ENCODE peak calls at places on chromosomes 7 and 10, in five cellular contexts. S is Calu3, B is tibial nerve, P is endothelial cell, T is coronary artery. V is an unnamed sample.

GRCh38 chr10:123562387-123562786 is 103.8 kb upstream of the GPR26 start:
- DNase-seq in T (peak), B (no peak), S (no peak), P (no peak), V (no peak)

GRCh38 chr7:3195160-3195559 is 105.9 kb upstream of the SDK1 start:
- DNase-seq in B (no peak), T (no peak), S (no peak), P (no peak), V (no peak)

GRCh38 chr10:53075469-53075868 is 302.9 kb upstream of the MBL2 start:
- DNase-seq in B (no peak), S (no peak), P (no peak), T (no peak), V (no peak)

GRCh38 chr7:24381919-24382505 is 98.0 kb downstream of the NPY start:
- DNase-seq in B (no peak), S (no peak), P (no peak), T (no peak), V (no peak)

GRCh38 chr10:43691503-43691902 is 42.8 kb upstream of the ZNF32 start:
- DNase-seq in B (no peak), S (no peak), T (no peak), P (no peak), V (no peak)

GRCh38 chr10:98433881-98434732 is 12.6 kb downstream of the HPS1 start:
- DNase-seq in S (peak), T (no peak), B (no peak), P (no peak), V (no peak)

GRCh38 chr7:106952658-106953231 is 87.7 kb downstream of the PIK3CG start:
- DNase-seq in S (no peak), T (no peak), P (no peak), B (peak), V (no peak)

GRCh38 chr7:67791918-67792317 is 795.3 kb downstream of the TYW1 start:
- DNase-seq in P (no peak), T (no peak), B (no peak), S (no peak), V (no peak)

GRCh38 chr7:103106336-103107070 is 31.6 kb downstream of the ARMC10 start:
- DNase-seq in B (no peak), S (no peak), P (peak), T (no peak), V (peak)

GRCh38 chr7:130293521-130293920 is 560 bp downstream of the CPA4 start:
- DNase-seq in S (no peak), T (no peak), P (no peak), B (no peak), V (no peak)

GRCh38 chr10:77264107-77264506 is 373.5 kb downstream of the KCNMA1 start:
- DNase-seq in B (no peak), S (no peak), T (no peak), P (no peak), V (no peak)

DNA sequence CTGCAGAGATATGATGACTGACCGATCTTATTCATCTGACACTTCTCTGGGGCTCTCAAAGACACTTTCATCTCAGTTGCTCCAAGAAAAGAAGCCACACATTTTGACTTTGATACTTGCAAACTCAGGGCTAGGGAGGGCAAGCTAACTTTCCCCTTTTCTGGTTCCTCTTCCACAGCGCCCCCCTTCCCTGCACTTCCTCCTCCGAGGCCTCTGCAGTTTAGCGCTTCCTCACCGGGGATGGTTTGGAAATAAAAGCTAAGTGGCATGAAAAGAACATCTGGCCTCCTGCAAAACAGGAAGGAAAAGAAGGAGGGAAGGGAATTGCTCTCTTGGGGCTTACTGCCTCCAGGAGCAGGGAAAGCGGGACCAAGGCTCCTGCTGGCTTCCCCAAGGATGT is 42.4 kb downstream of the PRKCQ start:
- DNase-seq in P (no peak), B (peak), T (no peak), S (no peak), V (no peak)
- TF ChIP-seq CTCF in P (no peak), B (no peak), T (no peak), S (no peak), V (no peak)

DNA sequence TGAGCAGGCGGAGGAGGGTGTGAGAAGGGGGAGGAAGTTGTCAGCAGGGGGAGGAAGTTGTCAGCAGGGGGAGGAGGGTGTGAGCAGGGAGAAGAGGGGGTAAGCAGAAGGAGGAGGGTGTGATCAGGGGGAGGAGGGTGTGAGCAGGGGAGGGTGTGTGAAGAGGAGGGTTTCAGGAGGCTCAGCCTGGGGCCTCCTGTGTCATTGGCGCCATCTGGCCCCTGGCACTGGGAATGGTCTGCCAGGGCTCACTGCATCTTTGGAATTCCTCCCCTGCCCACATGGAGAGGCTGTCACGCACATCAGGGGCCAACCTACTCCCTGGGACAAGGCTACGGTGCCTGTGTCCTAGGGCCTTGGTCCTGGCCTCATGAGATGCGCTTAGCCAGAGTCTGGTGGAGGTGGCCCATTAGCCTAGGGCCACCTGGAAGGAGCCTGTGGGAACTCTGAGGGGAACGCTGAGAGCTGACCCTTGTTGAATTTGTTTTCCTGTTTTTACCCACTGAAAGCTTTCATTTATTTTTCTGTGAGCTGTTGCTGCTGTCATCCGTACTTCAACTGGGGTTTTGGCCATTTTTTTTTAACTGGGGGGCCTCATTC is 18.0 kb downstream of the CAMK2B start:
- DNase-seq in P (no peak), T (peak), S (peak), B (no peak), V (no peak)
- TF ChIP-seq CTCF in P (no peak), T (no peak), S (peak), B (peak), V (no peak)

GRCh38 chr10:101301111-101301731 is 52.7 kb upstream of the BTRC start:
- DNase-seq in B (no peak), S (peak), P (peak), T (no peak), V (no peak)
- TF ChIP-seq CTCF in B (no peak), S (peak), P (peak), T (no peak), V (no peak)

DNA sequence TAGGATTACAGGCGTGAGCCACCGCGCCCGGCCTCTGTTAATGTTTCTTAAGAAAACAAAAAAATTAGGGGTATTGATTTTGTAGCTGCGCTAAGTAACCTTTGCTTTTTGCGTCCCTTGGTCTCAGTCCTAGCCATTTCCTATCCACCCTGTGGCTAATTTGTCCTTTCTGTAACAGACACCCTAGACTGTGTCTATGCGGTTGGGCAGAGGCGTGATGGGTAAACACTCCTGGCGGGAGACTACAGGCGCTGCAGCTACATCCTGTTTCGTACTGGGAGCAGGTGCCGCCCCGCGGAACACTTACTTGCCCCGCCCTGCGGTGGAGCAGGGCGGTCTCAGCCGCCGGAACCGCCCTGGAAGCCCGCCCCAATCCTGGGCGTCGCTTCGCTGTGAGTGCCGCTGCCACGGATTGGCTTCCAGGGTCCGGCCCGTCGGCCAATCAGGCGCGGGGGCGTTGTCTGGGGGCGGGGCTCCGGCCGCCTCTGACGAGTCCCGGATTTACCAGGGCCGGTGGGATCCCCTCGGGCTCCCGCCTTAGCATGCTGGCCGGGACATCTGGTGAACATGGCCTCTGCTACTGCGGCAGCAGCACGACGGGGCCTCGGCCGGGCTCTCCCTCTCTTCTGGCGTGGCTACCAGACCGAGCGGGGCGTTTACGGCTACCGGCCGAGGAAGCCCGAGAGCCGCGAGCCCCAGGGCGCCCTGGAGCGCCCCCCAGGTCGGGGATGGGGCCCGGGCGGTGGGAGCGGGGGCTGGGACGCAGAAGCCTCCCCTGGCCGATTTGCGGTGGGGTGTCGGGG is at the start of gene DHTKD1:
- DNase-seq in P (peak), T (peak), B (peak), S (peak), V (peak)
- TF ChIP-seq CTCF in P (no peak), T (no peak), B (peak), S (no peak), V (peak)

DNA sequence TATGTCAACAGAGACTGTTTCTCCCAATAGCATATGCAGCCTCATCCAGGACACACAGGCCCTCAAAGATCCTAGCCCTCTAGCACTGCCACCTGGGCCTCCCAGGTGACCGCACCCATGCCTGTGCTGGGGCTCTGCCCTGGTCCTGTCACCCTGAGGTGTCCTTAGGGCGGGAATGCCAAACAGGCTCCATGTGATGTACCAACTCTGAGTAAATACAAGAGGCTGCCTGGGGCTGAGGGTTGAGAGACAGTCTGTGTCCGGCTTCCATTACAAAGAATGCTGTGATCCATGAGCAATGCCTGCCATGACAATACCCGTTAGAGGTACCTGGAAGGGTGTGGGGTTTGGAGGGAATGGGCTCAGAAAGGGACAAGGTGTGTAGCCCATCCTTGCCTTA is 83.0 kb upstream of the KAT6B start:
- DNase-seq in P (no peak), T (no peak), S (no peak), B (no peak), V (no peak)
- TF ChIP-seq CTCF in P (no peak), T (no peak), S (no peak), B (no peak), V (no peak)

GRCh38 chr7:98323597-98324322 is 42.3 kb downstream of the BRI3 start:
- DNase-seq in T (no peak), S (no peak), P (no peak), B (no peak), V (no peak)

GRCh38 chr7:98319176-98319575 is 37.7 kb downstream of the BRI3 start:
- DNase-seq in S (no peak), T (no peak), B (no peak), P (no peak), V (no peak)

GRCh38 chr7:98321301-98321700 is 39.8 kb downstream of the BRI3 start:
- DNase-seq in S (no peak), T (no peak), P (no peak), B (no peak), V (no peak)

GRCh38 chr7:98324782-98325181 is 43.3 kb downstream of the BRI3 start:
- DNase-seq in P (no peak), T (no peak), S (no peak), B (no peak), V (no peak)

GRCh38 chr7:98322331-98323260 is 41.1 kb downstream of the BRI3 start:
- DNase-seq in S (no peak), T (no peak), B (no peak), P (no peak), V (no peak)
- TF ChIP-seq CTCF in S (no peak), T (no peak), B (no peak), P (no peak), V (no peak)

DNA sequence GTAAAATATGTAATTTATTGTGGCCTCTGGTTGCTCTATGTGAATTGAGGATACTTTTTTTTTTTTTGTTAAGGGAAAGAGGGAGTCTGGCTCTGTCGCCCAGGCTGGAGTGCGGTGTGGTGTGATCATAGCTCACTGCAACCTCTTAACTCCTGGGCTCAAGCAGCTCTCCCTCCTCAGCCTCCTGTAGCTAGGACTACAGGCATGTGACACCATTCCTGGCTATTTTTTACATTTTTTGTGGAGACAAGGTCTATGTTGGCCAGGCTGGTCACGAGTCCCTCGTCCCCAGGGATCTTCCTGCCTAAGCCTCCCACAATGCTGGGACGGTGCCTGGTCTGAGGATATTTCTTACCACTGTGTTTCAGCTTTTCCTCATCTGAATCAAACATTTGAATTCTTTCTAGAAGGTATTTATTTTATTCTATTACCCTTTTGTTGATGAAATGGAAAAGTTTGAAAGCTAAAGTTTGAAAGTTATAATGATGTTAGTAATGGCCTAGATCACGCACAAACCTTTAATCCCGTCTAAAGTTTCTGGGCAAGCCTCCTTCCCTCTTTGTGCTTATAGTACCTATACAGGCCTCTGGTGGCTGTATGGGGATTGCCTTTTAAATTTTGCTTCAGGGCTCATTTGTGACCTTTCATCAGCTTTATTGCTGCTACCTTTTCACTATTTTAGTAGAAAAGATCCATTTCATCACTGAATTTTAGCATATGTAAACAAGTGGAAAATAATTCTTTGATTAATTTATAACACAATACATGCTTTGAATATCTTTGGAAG is 2.0 kb downstream of the IFRD1 start:
- DNase-seq in T (peak), P (peak), B (peak), S (peak), V (peak)
- TF ChIP-seq CTCF in T (no peak), P (no peak), B (no peak), S (no peak), V (no peak)